ENCODE peak calls at places on chromosomes 1 and 21, in seven cellular contexts. M, U, R, K, T, W and O are unnamed samples.

GRCh38 chr1:229129306-229130027 is 141.4 kb upstream of the RAB4A start:
- DNase-seq in M (no peak), U (no peak), R (no peak), K (no peak), T (no peak), W (no peak), O (no peak)

GRCh38 chr1:98005326-98006010 is 84.6 kb upstream of the DPYD start:
- DNase-seq in M (no peak), U (no peak), R (no peak), K (no peak), T (no peak), W (no peak), O (no peak)

GRCh38 chr1:119655160-119655559 is 7.1 kb upstream of the ZNF697 start:
- DNase-seq in M (no peak), U (no peak), R (no peak), K (no peak), T (no peak), W (no peak), O (no peak)

GRCh38 chr1:184301228-184301627 is 85.6 kb upstream of the C1orf21 start:
- DNase-seq in M (no peak), U (no peak), R (no peak), K (no peak), T (no peak), W (no peak), O (no peak)

GRCh38 chr1:6271554-6271953 is 10.7 kb upstream of the GPR153 start:
- DNase-seq in M (no peak), U (no peak), R (no peak), K (no peak), T (no peak), W (peak), O (no peak)

GRCh38 chr1:232249834-232250233 is 380.1 kb downstream of the SIPA1L2 start:
- DNase-seq in M (no peak), U (no peak), R (no peak), K (no peak), T (no peak), W (no peak), O (no peak)

GRCh38 chr1:165874643-165875042 is 47.2 kb downstream of the UCK2 start:
- DNase-seq in M (no peak), U (no peak), R (no peak), K (no peak), T (no peak), W (no peak), O (no peak)

GRCh38 chr1:55381491-55381890 is 166.3 kb upstream of the USP24 start:
- DNase-seq in M (no peak), U (no peak), R (no peak), K (no peak), T (no peak), W (no peak), O (no peak)

GRCh38 chr1:79744746-79745145 is 738.2 kb upstream of the ADGRL4 start:
- DNase-seq in M (no peak), U (no peak), R (no peak), K (no peak), T (no peak), W (no peak), O (no peak)

GRCh38 chr1:158689841-158690240 is 3.3 kb upstream of the SPTA1 start:
- DNase-seq in M (no peak), U (no peak), R (no peak), K (no peak), T (no peak), W (no peak), O (no peak)

GRCh38 chr1:220462756-220463155 is 65.2 kb upstream of the MARK1 start:
- DNase-seq in M (no peak), U (no peak), R (no peak), K (peak), T (no peak), W (peak), O (no peak)

GRCh38 chr1:218823291-218823900 is 350.3 kb upstream of the LYPLAL1 start:
- DNase-seq in M (no peak), U (no peak), R (no peak), K (no peak), T (no peak), W (no peak), O (no peak)

GRCh38 chr1:17287377-17287776 is 20.6 kb upstream of the PADI4 start:
- DNase-seq in M (no peak), U (no peak), R (no peak), K (no peak), T (no peak), W (no peak), O (no peak)

GRCh38 chr1:239221656-239222055 is 164.7 kb upstream of the CHRM3 start:
- DNase-seq in M (no peak), U (no peak), R (no peak), K (no peak), T (no peak), W (no peak), O (no peak)

GRCh38 chr1:18530567-18531502 is 50.1 kb downstream of the KLHDC7A start:
- DNase-seq in M (peak), U (no peak), R (peak), K (peak), T (no peak), W (peak), O (no peak)

GRCh38 chr1:236608930-236609726 is 4.8 kb upstream of the HEATR1 start:
- DNase-seq in M (peak), U (no peak), R (peak), K (peak), T (no peak), W (peak), O (no peak)

GRCh38 chr1:65063025-65063424 is 85.0 kb upstream of the AK4 start:
- DNase-seq in M (no peak), U (no peak), R (peak), K (no peak), T (no peak), W (no peak), O (no peak)

DNA sequence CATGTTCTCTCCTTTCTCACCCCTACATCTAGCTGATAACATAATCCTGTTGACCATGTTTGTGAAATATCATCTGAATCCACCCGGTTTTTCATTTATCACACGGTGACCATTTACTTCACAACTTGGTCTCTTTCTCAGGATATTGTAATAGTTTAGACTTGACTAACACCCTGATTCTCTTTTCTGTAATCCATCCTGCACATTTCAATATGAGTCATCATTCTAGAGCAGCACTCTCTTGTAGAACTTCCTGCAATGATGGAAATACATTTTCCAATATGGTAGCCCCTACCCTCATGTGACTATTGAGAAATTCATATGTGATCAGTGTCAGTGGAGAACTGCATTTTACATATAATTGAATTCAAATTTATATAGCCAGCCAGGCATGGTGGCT is 2.3 kb upstream of the JAM2 start:
- DNase-seq in M (no peak), U (no peak), R (no peak), K (no peak), T (no peak), W (no peak), O (no peak)
- TF ChIP-seq TAF1 in M (no peak), U (no peak), R (no peak), K (no peak), T (no peak), W (no peak), O (no peak)

GRCh38 chr1:186429017-186429416 is 31.9 kb downstream of the PDC start:
- DNase-seq in M (no peak), U (no peak), R (no peak), K (no peak), T (no peak), W (no peak), O (no peak)
- TF ChIP-seq TAF1 in M (no peak), U (no peak), R (no peak), K (no peak), T (no peak), W (no peak), O (no peak)

DNA sequence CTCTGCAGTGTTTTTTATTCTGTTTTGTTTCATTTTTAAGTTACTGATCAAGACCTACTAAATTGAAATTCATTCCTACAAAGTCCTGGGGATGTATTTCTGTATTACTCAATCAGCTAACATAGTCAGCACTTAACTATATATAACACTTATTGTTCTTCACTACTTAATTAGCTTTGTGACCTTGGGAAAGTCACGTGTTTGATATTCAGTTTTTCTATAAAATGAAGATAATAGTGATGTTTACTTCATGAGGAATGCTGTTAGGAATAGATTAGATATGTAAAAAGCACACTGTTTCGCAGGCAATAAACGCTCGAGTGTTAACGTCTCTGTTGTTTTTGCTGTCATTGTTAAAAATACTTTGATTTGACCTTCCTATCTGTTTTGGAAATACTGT is 44.6 kb downstream of the CTTNBP2NL start:
- DNase-seq in M (no peak), U (no peak), R (no peak), K (no peak), T (no peak), W (no peak), O (no peak)
- TF ChIP-seq TAF1 in M (no peak), U (no peak), R (no peak), K (no peak), T (no peak), W (no peak), O (no peak)

DNA sequence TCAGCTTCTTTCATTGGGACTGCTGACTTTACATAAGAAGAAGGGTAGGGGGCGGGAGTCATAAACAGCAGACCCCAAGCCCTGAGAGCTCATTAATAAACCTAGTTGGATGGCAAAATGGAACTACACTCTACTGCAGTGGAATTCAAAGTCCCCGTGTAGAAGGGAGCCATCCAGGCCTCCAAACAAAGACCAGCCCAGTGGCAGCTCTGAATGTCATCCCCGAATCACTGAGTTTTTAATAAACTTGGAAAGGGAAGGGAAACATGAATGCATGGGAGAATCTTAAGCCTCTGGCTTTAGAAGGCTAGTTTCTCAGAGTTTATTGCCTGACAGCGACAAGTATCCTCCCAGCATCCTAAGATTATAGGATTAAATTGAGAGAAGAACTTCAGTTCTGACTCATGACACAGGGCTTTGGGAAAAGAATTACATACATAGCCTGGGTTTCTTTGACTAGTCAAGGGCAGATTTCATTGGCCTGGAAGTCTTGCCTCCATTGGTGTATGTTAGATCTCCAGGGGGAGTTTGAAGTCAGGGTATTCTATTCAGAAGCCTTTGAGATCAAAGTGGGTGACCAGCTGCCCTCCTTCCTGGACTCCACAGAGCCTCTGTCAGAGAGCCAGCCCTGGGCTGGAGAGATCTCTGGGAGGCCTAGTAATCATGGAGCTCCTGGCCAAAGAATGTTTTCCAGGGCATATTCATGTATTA is 3.8 kb downstream of the ATF3 start:
- DNase-seq in M (no peak), U (no peak), R (no peak), K (no peak), T (no peak), W (no peak), O (no peak)
- TF ChIP-seq TAF1 in M (no peak), U (no peak), R (no peak), K (no peak), T (no peak), W (no peak), O (peak)

DNA sequence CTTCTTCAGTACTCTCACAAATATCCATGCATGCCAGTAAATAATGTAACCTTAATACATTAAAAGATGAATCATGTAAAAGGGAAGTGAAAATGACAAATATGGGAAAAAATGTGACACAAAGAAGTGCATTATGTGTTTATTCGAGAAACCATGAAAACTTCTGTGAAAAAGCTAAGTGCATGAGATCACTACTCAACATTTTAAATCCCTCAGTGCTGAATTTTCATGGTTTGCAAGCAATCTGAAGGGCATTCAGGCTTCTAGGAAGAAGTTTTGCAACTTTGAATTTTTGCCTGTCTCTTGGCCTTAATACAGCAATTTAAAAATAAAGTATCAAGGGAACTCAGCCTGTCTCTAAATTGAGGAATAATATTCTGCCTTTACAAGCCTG is 78.2 kb downstream of the MAP3K7CL start:
- DNase-seq in M (no peak), U (no peak), R (no peak), K (no peak), T (no peak), W (no peak), O (no peak)
- TF ChIP-seq TAF1 in M (no peak), U (no peak), R (no peak), K (no peak), T (no peak), W (no peak), O (no peak)

GRCh38 chr1:155529109-155529508 is 33.5 kb downstream of the ASH1L start:
- DNase-seq in M (no peak), U (no peak), R (no peak), K (no peak), T (peak), W (no peak), O (no peak)

GRCh38 chr1:155527672-155528071 is 34.9 kb downstream of the ASH1L start:
- DNase-seq in M (no peak), U (no peak), R (no peak), K (no peak), T (no peak), W (no peak), O (no peak)

GRCh38 chr1:155531624-155532023 is 31.0 kb downstream of the ASH1L start:
- DNase-seq in M (no peak), U (no peak), R (no peak), K (no peak), T (no peak), W (no peak), O (no peak)

GRCh38 chr1:155526356-155526755 is 36.2 kb downstream of the ASH1L start:
- DNase-seq in M (no peak), U (no peak), R (no peak), K (no peak), T (no peak), W (no peak), O (no peak)

DNA sequence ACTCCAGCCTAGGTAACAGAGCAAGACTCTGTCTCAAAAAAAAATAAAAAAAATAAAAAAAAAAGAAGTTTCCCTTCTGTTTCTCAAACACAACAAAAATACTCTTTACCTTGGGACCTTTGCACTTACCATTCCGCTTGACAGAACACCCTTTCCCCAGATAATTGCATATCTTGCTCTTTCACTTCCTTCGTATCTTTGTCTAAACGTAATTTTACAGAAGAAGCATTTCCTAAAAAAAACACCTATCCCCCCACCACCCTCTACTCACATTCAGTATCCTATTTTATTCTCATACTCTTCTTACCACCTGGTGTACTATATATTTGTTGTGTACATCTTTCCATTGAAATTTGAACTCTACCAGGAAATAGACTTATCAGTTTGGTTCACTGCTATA is 32.7 kb downstream of the ASH1L start:
- DNase-seq in M (no peak), U (no peak), R (no peak), K (no peak), T (peak), W (no peak), O (no peak)
- TF ChIP-seq TAF1 in M (no peak), U (no peak), R (no peak), K (no peak), T (no peak), W (no peak), O (no peak)

DNA sequence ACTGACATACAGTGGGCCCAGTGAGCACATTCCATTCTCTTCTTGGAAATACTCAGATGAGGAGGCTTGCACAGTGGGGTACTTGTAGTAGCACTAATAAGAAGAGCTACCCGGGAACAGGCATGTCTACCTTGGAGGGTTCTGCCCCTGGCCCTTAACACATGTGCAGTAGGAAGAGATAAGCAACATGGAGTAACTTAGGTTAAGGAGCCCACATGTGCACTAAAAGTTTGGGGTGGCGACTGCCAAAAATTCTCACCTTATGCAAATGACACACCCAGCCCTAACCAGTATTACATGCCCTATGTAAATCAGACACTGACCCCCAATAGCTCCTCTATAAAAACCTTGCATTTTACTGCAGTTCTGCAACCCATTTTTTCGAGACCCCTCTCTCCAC is 1313.3 kb downstream of the KCNT2 start:
- DNase-seq in M (no peak), U (no peak), R (no peak), K (no peak), T (no peak), W (no peak), O (no peak)
- TF ChIP-seq TAF1 in M (no peak), U (no peak), R (no peak), K (no peak), T (no peak), W (no peak), O (no peak)